ENCODE peak calls at places on chromosomes 3 and 15, in four cellular contexts. U is hepatocyte, N is adrenal gland, R is body of pancreas. J is an unnamed sample.

GRCh38 chr3:39809995-39810595 is 686 bp downstream of the MYRIP start:
- DNase-seq in U (peak; percentile 8), N (peak; percentile 20), R (peak; percentile 56), J (no peak)

GRCh38 chr15:50280271-50280670 is 14.7 kb upstream of the HDC start:
- DNase-seq in U (no peak), N (no peak), R (no peak), J (no peak)

GRCh38 chr3:85574306-85574705 is 615.5 kb downstream of the CADM2 start:
- DNase-seq in U (no peak), N (no peak), R (no peak), J (no peak)

GRCh38 chr15:67033521-67033920 is 31.9 kb upstream of the SMAD3 start:
- DNase-seq in U (no peak), N (no peak), R (no peak), J (no peak)

GRCh38 chr15:23514492-23514891 is 51.0 kb upstream of the MKRN3 start:
- DNase-seq in U (no peak), N (no peak), R (no peak), J (no peak)

GRCh38 chr3:14490831-14491230 is 49.3 kb downstream of the GRIP2 start:
- DNase-seq in U (no peak), N (no peak), R (no peak), J (no peak)

GRCh38 chr3:72346526-72346926 is 501.7 kb downstream of the SHQ1 start:
- DNase-seq in U (peak; percentile 68), N (no peak), R (peak; percentile 40), J (peak; percentile 65)

GRCh38 chr3:49501842-49502241 is 31.8 kb downstream of the DAG1 start:
- DNase-seq in U (no peak), N (no peak), R (no peak), J (no peak)

GRCh38 chr3:124097362-124098120 is 105.6 kb upstream of the ROPN1 start:
- DNase-seq in U (no peak), N (no peak), R (no peak), J (no peak)

GRCh38 chr3:117277816-117278215 is 568.2 kb downstream of the TUSC7 start:
- DNase-seq in U (no peak), N (no peak), R (no peak), J (no peak)

GRCh38 chr3:45441570-45442313 is 53.4 kb downstream of the LARS2 start:
- DNase-seq in U (peak; percentile 34), N (no peak), R (no peak), J (no peak)

GRCh38 chr3:123401836-123402530 is 46.9 kb downstream of the ADCY5 start:
- DNase-seq in U (no peak), N (no peak), R (no peak), J (no peak)

GRCh38 chr3:107271787-107272387 is 105.4 kb upstream of the CCDC54 start:
- DNase-seq in U (peak; percentile 39), N (no peak), R (no peak), J (no peak)

GRCh38 chr3:160869825-160870224 is 113.8 kb downstream of the PPM1L start:
- DNase-seq in U (peak; percentile 5), N (peak; percentile 41), R (peak; percentile 85), J (peak; percentile 75)

GRCh38 chr15:75650908-75651809 is 3.4 kb downstream of the SNX33 start:
- DNase-seq in U (peak; percentile 34), N (peak; percentile 85), R (peak; percentile 92), J (peak; percentile 63)

GRCh38 chr15:76533060-76533955 is 196.7 kb downstream of the ISL2 start:
- DNase-seq in U (peak; percentile 20), N (no peak), R (no peak), J (no peak)

DNA sequence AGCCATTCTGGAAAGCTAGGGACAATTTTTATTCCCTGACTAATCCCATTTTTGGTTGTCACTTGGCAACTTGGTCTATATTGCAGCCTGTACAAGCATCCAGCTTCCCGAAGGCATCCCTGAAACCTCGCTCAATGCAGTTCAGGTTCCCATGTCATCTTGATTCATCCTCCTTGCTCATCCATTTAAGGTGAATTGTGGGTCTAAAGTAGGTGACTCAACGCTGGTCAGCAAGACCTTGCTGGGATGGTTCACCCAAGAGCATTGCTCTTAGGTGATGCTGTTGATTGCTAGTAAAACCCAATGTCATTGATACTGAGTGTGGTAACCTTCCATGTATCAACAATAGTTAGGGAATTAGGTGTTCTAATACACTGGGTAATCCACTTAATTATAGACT is 13.1 kb upstream of the RAB8B start:
- DNase-seq in U (no peak), N (no peak), R (no peak), J (no peak)
- H3K27ac ChIP-seq in U (no peak overlapping the region), N (no peak overlapping the region), R (no peak overlapping the region), J (no peak overlapping the region)

DNA sequence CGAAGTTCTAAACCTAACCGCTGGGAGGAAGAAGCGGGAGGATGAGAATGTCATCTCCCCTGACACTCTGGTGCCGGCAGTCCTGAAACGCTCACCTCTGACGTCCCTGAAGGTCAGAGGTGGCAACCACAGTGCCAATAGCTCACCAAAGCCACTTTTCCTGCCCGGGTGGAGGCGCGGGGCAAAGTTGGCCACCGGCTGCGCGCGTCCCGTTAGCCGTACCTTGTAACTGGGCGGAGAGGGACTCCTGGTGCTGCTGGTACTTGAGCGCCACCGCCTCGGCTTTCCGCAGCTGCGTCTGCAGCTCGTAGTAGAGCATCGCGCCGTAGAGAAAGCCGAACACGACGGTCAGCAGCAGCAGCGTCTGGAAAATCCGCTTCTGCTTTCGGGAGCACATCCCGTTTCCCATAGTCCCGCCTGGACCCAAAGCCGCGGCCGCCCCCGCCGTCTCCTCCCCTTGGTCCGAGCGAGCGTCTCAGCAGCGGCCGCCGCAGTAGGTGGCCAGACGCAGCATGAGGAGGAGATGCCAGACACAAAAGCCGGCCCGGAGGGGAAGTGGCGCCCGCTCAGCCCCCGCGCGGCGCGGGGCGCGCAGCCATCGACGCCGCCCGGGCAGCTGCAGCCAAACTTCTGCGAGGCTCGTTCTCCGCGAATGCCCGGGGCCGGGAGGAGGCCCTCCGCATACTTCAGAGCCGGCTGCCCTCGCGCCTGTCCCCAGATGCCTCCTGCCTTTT is 680 bp downstream of the GOLIM4 start:
- DNase-seq in U (peak; percentile 68), N (peak; percentile 56), R (peak; percentile 56), J (peak; percentile 72)
- TF ChIP-seq CTCF in U (no peak), N (peak; percentile 23), R (no peak), J (peak; percentile 41)

GRCh38 chr15:48466825-48467224 is 135.6 kb downstream of the DUT start:
- DNase-seq in U (no peak), N (no peak), R (no peak), J (no peak)
- H3K36me3 ChIP-seq in U (no peaks in the 10 kb centered on the region), N (no peaks in the 10 kb centered on the region), R (no peaks in the 10 kb centered on the region), J (no peaks in the 10 kb centered on the region)

GRCh38 chr3:48082580-48083187 is 66.5 kb upstream of the MAP4 start:
- DNase-seq in U (no peak), N (no peak), R (no peak), J (no peak)

GRCh38 chr3:48088056-48088748 is 72.0 kb upstream of the MAP4 start:
- DNase-seq in U (peak; percentile 52), N (no peak), R (peak; percentile 31), J (no peak)

GRCh38 chr3:48086736-48087470 is 70.7 kb upstream of the MAP4 start:
- DNase-seq in U (no peak), N (no peak), R (no peak), J (no peak)

GRCh38 chr3:48084170-48084569 is 68.0 kb upstream of the MAP4 start:
- DNase-seq in U (no peak), N (no peak), R (no peak), J (no peak)

DNA sequence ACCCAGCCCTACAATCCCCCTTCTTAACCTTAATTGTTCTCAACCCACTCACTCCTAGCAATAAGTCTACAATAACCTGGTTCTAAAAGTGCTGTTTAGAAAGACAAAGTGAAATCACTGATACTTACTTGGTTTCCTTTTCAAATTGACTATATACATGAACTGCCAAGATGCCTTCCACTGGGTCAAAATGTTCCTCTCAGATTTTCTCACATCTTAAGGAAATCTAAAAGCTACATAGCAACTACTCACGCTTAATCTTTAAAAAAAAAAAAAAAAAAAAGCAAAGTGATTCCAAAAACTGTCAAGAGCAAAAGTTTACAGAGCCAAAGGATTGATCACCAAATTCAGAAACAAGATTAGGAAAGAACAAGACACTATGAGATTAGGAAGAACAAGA is 68.7 kb upstream of the MAP4 start:
- DNase-seq in U (no peak), N (no peak), R (no peak), J (no peak)
- H3K27ac ChIP-seq in U (no peak overlapping the region), N (no peak overlapping the region), R (peak overlapping the region; percentile 7), J (peak overlapping the region; percentile 99)

GRCh38 chr15:42215854-42216829 is 8.0 kb upstream of the VPS39 start:
- DNase-seq in U (no peak), N (no peak), R (no peak), J (no peak)
- TF ChIP-seq CTCF in U (no peak), N (no peak), R (no peak), J (no peak)

GRCh38 chr3:63921741-63922482 is 9.7 kb upstream of the SCAANT1 start:
- DNase-seq in U (no peak), N (no peak), R (no peak), J (no peak)
- H3K36me3 ChIP-seq in U (peaks cover 4% of the 10 kb centered on the region), N (no peaks in the 10 kb centered on the region), R (peaks cover 2% of the 10 kb centered on the region), J (peaks cover 3% of the 10 kb centered on the region)